ENCODE peak calls at places on chromosomes 16 and 17, in four cellular contexts. W is kidney epithelial cell; X is fibroblast of villous mesenchyme; R is CD4-positive, CD25-positive, alpha-beta regulatory T cell. Z is an unnamed sample.

GRCh38 chr16:85211247-85211910 is 99.1 kb upstream of the CIBAR2 start:
- DNase-seq in R (no peak), X (peak; percentile 82), W (no peak), Z (no peak)

GRCh38 chr16:470418-470817 is 45.0 kb downstream of the RAB11FIP3 start:
- DNase-seq in R (no peak), X (no peak), W (no peak), Z (no peak)

GRCh38 chr16:87945351-87946042 is 5.7 kb upstream of the BANP start:
- DNase-seq in W (no peak), X (peak; percentile 92), R (peak; percentile 36), Z (no peak)

GRCh38 chr16:74224828-74225227 is 71.8 kb upstream of the PSMD7 start:
- DNase-seq in W (peak; percentile 4), R (no peak), X (no peak), Z (no peak)

GRCh38 chr17:72474740-72475477 is 354.1 kb downstream of the SOX9 start:
- DNase-seq in X (no peak), W (no peak), R (no peak), Z (no peak)

GRCh38 chr16:21101631-21102420 is 48.8 kb downstream of the DNAH3 start:
- DNase-seq in W (no peak), R (peak; percentile 21), X (peak; percentile 23), Z (no peak)

GRCh38 chr16:85821441-85821901 is 22.0 kb downstream of the COX4I1 start:
- DNase-seq in W (no peak), X (peak; percentile 81), R (peak; percentile 58), Z (no peak)

GRCh38 chr16:86374603-86375002 is 135.7 kb upstream of the FOXF1 start:
- DNase-seq in R (no peak), W (no peak), X (peak; percentile 28), Z (no peak)

GRCh38 chr17:68133370-68134045 is 98.0 kb downstream of the KPNA2 start:
- DNase-seq in X (no peak), W (no peak), R (no peak), Z (no peak)

GRCh38 chr16:57125969-57126368 is 33.6 kb downstream of the CPNE2 start:
- DNase-seq in R (no peak), W (no peak), X (no peak), Z (no peak)

GRCh38 chr17:48351916-48352332 is 78.1 kb downstream of the SKAP1 start:
- DNase-seq in R (peak; percentile 56), W (no peak), X (peak; percentile 59), Z (peak; percentile 15)

GRCh38 chr16:10684541-10685151 is 10.1 kb downstream of the TEKT5 start:
- DNase-seq in X (no peak), R (no peak), W (no peak), Z (no peak)

GRCh38 chr17:76700627-76701470 is 9.9 kb downstream of the MXRA7 start:
- DNase-seq in X (peak; percentile 89), W (no peak), R (no peak), Z (peak; percentile 48)

GRCh38 chr17:72804949-72805348 is 287.5 kb downstream of the SLC39A11 start:
- DNase-seq in R (no peak), X (no peak), W (no peak), Z (no peak)

GRCh38 chr16:11101695-11102522 is 154.1 kb downstream of the SOCS1 start:
- DNase-seq in W (no peak), X (peak; percentile 96), R (no peak), Z (no peak)

GRCh38 chr17:68581863-68582645 is 19.1 kb downstream of the FAM20A start:
- DNase-seq in W (no peak), X (no peak), R (no peak), Z (no peak)

GRCh38 chr16:57592591-57593003 is 35.8 kb upstream of the ADGRG1 start:
- DNase-seq in X (no peak), W (no peak), R (peak; percentile 94), Z (no peak)

GRCh38 chr17:3794890-3795757 is 5.9 kb downstream of the ITGAE start:
- DNase-seq in W (peak; percentile 74), X (no peak), R (peak; percentile 58), Z (no peak)

GRCh38 chr17:73548620-73549311 is 95.5 kb downstream of the SDK2 start:
- DNase-seq in W (no peak), R (no peak), X (no peak), Z (no peak)

DNA sequence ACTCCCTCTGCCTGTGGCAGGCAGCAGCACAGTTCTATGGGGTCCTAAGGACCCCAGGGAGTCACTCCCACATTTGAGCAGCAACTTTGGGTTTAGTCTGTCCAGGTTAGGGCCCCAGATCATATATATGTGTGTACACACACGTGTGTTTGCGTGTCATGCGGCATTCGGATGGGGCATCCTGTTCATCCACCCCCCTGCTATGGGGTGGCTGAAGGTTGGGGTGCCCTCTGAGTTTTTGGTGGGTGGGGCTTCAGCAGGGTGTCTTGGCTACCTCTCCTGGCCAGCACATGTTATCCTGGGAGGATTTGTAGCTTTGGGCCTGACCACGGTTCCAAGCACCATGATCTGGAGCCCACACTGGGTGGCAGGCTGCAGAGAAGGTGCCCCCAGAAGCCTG is 100.7 kb downstream of the RAB11FIP4 start:
- DNase-seq in R (no peak), W (no peak), X (no peak), Z (no peak)
- H3K4me3 ChIP-seq in R (peak overlapping the region; percentile 19), W (no peak overlapping the region), X (no peak overlapping the region), Z (no peak overlapping the region)

GRCh38 chr17:81921531-81921862 is 3.5 kb upstream of the SIRT7 start:
- DNase-seq in X (no peak), W (no peak), R (no peak), Z (no peak)

GRCh38 chr17:81921996-81922565 is 4.1 kb upstream of the SIRT7 start:
- DNase-seq in W (no peak), R (no peak), X (no peak), Z (no peak)

GRCh38 chr17:81918762-81919545 is 978 bp upstream of the SIRT7 start:
- DNase-seq in X (no peak), W (no peak), R (no peak), Z (no peak)

GRCh38 chr17:81922566-81923301 is 4.8 kb upstream of the SIRT7 start:
- DNase-seq in R (no peak), W (no peak), X (no peak), Z (no peak)

DNA sequence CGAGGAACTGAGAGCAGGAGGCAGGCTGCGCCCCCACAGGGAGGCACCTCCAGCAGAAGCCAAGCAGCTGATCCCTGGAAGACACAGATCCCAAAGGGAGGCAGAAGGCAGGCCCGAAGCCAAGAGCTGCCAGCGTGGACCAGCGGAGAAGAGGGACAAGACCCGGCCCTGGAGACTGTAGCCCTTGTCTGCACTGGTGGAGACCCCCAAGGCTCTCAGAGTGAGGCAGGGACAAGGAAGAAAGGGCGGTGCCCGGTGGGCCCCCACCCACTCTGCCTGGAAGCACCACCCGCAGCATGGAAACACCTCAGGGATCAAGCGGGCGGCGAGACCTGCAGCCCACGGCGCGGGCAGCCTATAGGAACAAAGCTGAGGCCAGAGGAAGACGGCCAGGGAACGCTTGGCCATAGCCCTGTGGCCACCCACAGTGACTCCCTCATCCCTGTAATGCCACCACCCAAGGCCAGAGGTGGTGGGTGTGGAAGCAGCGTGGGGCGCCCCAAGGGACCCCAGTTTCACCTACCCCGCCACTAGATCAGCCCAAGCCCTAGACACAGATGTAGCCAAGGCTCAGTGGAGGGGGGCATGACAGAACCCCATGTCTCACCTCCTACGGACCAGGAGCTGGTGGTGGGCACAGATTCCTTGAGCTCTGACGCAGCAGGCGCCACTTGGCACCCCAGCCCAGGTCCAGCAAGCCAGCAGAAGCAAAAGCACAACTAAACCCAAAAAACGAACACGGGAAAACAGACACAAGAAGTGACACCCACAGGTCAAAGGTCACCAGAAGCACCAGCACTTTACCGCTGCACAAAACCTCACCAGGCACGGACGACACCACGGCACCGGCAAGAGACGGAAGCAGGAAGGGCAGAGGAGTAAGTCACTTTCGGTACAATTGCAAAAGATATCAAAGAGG is 2.9 kb upstream of the SIRT7 start:
- DNase-seq in W (no peak), X (no peak), R (no peak), Z (no peak)
- H3K4me3 ChIP-seq in W (no peak overlapping the region), X (no peak overlapping the region), R (no peak overlapping the region), Z (no peak overlapping the region)

GRCh38 chr16:75248142-75248535 is 3.3 kb downstream of the BCAR1 start:
- DNase-seq in W (no peak), R (no peak), X (peak; percentile 67), Z (no peak)
- H3K4me3 ChIP-seq in W (no peak overlapping the region), R (no peak overlapping the region), X (peak overlapping the region; percentile 85), Z (peak overlapping the region; percentile 82)

GRCh38 chr16:29699324-29700219 is 20.6 kb downstream of the QPRT start:
- DNase-seq in R (no peak), X (no peak), W (no peak), Z (no peak)

GRCh38 chr16:29698484-29699323 is 19.7 kb downstream of the QPRT start:
- DNase-seq in R (no peak), W (no peak), X (no peak), Z (no peak)

GRCh38 chr16:29702307-29702706 is 23.3 kb downstream of the QPRT start:
- DNase-seq in R (peak; percentile 82), X (no peak), W (no peak), Z (no peak)

GRCh38 chr16:29700253-29700987 is 21.4 kb downstream of the QPRT start:
- DNase-seq in R (peak; percentile 82), W (peak; percentile 42), X (peak; percentile 89), Z (peak; percentile 73)

DNA sequence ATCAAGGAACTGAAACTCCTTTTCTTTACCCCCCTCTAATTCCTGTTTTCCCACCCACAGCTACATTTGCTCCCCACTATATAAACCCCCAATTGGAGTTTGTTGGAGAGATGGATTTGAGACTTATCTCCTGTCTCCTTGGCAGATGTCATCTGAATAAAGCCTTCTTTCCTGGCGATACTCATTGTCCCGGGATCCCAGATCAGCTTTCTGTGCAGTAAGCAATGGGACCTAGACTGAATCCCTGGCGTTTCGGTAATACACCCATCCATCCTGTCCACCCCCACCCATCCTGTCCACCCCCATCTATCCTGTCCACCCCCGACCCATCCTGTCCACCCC is 22.2 kb downstream of the QPRT start:
- DNase-seq in R (no peak), W (no peak), X (no peak), Z (no peak)
- H3K4me3 ChIP-seq in R (no peak overlapping the region), W (no peak overlapping the region), X (no peak overlapping the region), Z (no peak overlapping the region)

GRCh38 chr17:78895322-78895721 is 7.7 kb downstream of the CEP295NL start:
- DNase-seq in R (no peak), W (no peak), X (peak; percentile 36), Z (no peak)

GRCh38 chr17:78896834-78897638 is 6.0 kb downstream of the CEP295NL start:
- DNase-seq in R (no peak), X (no peak), W (no peak), Z (no peak)

GRCh38 chr17:78898075-78898836 is 4.7 kb downstream of the CEP295NL start:
- DNase-seq in W (no peak), X (no peak), R (no peak), Z (no peak)

GRCh38 chr17:78897639-78897996 is 5.4 kb downstream of the CEP295NL start:
- DNase-seq in W (no peak), X (no peak), R (no peak), Z (no peak)

DNA sequence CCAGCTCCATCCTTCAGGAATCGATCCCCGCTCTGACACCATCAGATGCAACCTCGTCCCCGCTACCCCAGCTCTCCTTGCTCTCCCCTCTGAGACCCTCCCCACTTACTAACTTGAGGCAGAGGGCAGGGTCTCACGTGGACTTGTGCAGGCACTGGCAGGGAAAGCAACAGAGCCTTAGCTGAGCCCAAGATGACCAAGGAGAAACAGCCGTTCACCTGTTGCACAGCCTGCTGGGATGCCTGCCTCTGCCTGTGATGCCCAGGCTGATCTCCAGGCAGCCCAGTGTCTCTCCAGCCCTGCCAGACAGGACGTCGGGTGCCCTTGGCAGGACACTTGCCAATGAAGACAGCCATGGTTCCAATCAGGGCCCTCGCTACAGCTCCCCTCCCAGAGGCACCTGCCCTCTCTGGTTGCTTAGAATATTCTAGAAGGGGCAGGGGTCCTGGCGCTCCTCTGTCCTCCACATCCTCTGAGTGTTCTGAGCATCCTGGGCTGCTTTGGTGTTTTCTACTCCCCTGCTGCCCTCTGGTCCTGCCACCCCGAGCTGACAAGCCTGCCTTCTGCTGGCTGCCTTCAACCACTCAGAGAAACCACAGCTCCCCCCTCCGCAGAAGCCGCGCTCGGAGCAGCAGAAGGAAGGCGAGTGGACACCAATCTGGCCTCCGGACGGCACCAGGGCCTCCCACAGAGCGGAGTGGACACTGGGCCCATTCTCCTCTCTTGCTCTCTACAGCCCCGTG is 6.7 kb downstream of the CEP295NL start:
- DNase-seq in W (no peak), X (no peak), R (no peak), Z (no peak)
- H3K4me3 ChIP-seq in W (no peak overlapping the region), X (no peak overlapping the region), R (no peak overlapping the region), Z (no peak overlapping the region)